ENCODE peak calls at places on chromosome 9, in four cellular contexts. Z is trophoblast cell, K is neural progenitor cell, V is IMR-90. B is an unnamed sample. For H3K9me3 and H3K27me3, the result is how much of the 10 kb centered on the place peaks cover.

GRCh38 chr9:98998441-98999151 is 54.9 kb downstream of the COL15A1 start:
- DNase-seq in Z (peak), K (peak), V (peak), B (peak)

GRCh38 chr9:79641055-79641454 is 69.3 kb downstream of the TLE4 start:
- DNase-seq in Z (no peak), K (no peak), V (no peak), B (no peak)

GRCh38 chr9:82601272-82601835 is 461.6 kb downstream of the RASEF start:
- DNase-seq in Z (no peak), K (no peak), V (peak), B (no peak)

GRCh38 chr9:99052849-99053715 is 51.8 kb upstream of the TGFBR1 start:
- DNase-seq in Z (no peak), K (no peak), V (no peak), B (no peak)

GRCh38 chr9:70421020-70421271 is 6.5 kb upstream of the KLF9 start:
- DNase-seq in Z (no peak), K (no peak), V (no peak), B (no peak)

GRCh38 chr9:111034146-111034545 is 4.1 kb downstream of the LPAR1 start:
- DNase-seq in Z (no peak), K (no peak), V (peak), B (peak)

GRCh38 chr9:98190757-98191105 is 1.7 kb downstream of the CORO2A start:
- DNase-seq in Z (no peak), K (no peak), V (no peak), B (no peak)

GRCh38 chr9:134560654-134561053 is 80.9 kb upstream of the COL5A1 start:
- DNase-seq in Z (no peak), K (no peak), V (no peak), B (no peak)

GRCh38 chr9:83299556-83299955 is 236.6 kb upstream of the RASEF start:
- DNase-seq in Z (peak), K (peak), V (no peak), B (peak)

GRCh38 chr9:38042626-38043359 is 26.2 kb downstream of the SHB start:
- DNase-seq in Z (no peak), K (no peak), V (no peak), B (no peak)

GRCh38 chr9:116697341-116697740 is 10.2 kb downstream of the TRIM32 start:
- DNase-seq in Z (no peak), K (no peak), V (peak), B (no peak)

GRCh38 chr9:134226221-134226930 is 62.0 kb upstream of the RNU6ATAC start:
- DNase-seq in Z (no peak), K (no peak), V (peak), B (no peak)

GRCh38 chr9:127634698-127635097 is 22.6 kb downstream of the STXBP1 start:
- DNase-seq in Z (no peak), K (no peak), V (no peak), B (no peak)

GRCh38 chr9:132609829-132610228 is 27.4 kb downstream of the BARHL1 start:
- DNase-seq in Z (no peak), K (no peak), V (peak), B (peak)

GRCh38 chr9:115743709-115744605 is 409.6 kb upstream of the PAPPA start:
- DNase-seq in Z (no peak), K (no peak), V (no peak), B (no peak)

GRCh38 chr9:134025606-134026541 is 593 bp downstream of the BRD3OS start:
- DNase-seq in Z (peak), K (peak), V (peak), B (peak)

GRCh38 chr9:78857371-78858225 is 560.7 kb downstream of the PSAT1 start:
- DNase-seq in Z (no peak), K (peak), V (no peak), B (no peak)

GRCh38 chr9:4850611-4851010 is 57.9 kb downstream of the RCL1 start:
- DNase-seq in Z (peak), K (peak), V (no peak), B (no peak)

DNA sequence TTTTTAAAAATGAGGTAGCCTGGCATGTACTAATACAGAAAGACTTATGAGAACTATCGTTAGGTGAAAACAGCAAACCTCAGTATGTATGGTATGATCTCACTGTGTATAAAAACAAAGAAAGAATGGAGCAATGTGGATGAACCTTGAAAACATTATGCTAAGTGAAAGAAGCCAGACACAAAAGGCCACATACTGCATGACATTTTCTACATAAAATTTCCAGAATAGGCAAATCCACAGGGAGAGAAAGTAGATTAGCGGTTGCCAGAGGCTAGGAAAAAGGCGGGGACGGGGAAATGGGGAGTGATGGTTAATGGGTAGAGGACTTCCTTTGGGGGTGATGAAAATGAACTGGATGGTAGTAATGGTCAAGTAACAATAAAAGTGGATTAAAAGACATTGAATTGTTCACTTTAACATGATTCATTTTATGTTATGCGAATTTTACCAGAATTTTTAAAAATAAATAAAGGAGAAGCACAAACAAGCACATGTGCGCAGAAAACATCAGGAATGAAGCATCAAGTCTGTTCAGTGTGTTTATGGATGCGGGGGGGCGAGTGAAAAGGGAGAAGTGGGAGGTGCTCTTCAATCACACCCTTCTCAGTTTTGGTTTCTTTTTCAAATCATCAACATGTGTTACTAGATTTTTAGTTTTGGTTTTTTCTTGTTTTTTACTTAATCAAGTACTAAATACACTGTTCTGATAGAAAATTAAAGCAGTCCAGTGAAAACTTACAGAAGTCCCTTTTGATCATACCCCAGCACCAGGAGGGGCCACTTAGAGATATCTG is 16.3 kb downstream of the ROR2 start:
- DNase-seq in Z (no peak), K (no peak), V (peak), B (no peak)
- H3K9me3 ChIP-seq in Z (under half), K (under half), V (under half), B (under half)

DNA sequence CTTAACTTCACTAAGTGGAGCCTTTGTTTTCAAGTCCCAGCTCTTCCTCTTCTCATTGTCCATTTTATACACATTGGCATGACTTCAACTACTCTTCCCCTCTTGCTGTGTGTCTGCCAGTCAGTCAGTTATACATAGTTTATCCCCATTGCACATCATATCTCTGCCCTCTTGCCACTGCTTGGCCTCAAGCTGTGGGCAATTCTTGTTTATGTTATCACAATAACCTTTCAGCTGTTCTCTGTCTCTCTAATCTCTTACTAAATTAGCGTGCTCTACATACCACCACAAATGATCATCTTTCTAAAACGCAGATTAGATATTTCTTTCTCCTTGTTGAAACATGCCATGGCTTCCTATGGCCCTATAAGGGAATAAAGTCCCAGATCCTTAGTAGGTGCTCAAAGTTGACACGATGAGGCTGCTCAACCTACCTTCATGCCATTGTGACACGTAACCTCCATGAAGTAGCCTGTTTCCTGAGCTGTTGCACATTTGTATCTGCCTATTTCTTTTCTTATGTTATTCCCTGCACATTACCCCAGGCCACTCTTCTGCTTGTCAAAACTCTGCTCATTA is 239.3 kb downstream of the GAS1 start:
- DNase-seq in Z (peak), K (no peak), V (no peak), B (no peak)
- H3K4me3 ChIP-seq in Z (no peak), K (no peak), V (no peak), B (no peak)

DNA sequence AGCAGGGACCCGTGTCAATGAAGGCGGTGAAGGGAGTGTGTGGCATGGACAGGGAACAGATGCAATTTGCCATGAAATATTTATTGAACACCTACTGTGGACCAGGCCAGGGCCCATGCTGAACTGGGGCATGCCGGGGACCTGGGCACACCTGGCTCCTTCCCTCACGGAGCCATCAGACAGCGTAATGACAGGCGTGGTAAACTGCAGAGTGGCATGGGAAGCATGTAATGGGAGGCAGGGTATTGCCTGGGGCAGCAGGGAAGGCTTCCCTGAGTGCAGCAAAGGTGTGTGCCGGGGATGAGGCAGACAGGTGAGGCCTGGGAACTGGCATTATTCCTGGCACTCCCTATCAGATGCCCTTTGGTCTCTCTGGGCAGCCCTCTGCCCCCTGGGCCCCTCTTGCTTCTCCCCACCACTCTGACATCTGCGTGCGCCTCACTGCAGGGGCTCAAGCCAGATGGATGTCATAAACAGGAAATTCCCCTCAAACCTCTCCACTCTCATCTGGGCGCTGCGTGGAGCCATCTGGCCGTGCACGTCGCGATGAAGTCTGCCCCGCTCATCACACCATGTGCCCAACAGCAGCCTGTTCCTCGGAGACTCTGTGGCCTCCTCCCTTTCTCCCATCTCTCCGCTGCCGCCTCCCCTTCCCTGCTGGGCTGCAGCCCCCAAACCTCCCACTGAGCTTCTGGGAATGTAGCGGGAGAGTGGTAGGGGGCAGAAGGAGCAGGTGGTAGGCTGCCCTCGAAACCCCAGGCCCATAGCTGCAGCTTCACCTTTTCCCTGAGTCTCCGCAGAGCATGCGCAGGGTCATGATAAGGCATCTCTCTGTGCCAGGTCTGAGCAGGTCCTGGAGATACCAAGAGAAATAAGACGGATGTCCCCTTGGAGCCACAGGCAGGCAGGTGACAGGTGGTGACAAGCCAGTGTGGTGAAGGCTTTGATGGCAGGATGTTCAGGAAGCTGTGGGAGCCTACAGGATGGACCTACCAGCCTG is 67.8 kb downstream of the HMCN2 start:
- DNase-seq in Z (peak), K (no peak), V (peak), B (peak)
- H3K27me3 ChIP-seq in Z (under half), K (under half), V (under half), B (under half)

GRCh38 chr9:19812194-19812593 is 23.4 kb upstream of the SLC24A2 start:
- DNase-seq in Z (no peak), K (no peak), V (no peak), B (no peak)

GRCh38 chr9:19816769-19817168 is 27.9 kb upstream of the SLC24A2 start:
- DNase-seq in Z (no peak), K (no peak), V (no peak), B (no peak)
- H3K9me3 ChIP-seq in Z (under half), K (under half), V (under half), B (under half)

GRCh38 chr9:130785053-130785452 is 50.0 kb upstream of the ABL1 start:
- DNase-seq in Z (no peak), K (no peak), V (no peak), B (no peak)

GRCh38 chr9:130780415-130780814 is 54.6 kb upstream of the ABL1 start:
- DNase-seq in Z (no peak), K (no peak), V (no peak), B (no peak)

GRCh38 chr9:130782883-130783537 is 52.0 kb upstream of the ABL1 start:
- DNase-seq in Z (no peak), K (no peak), V (no peak), B (no peak)

GRCh38 chr9:130779153-130779855 is 55.8 kb upstream of the ABL1 start:
- DNase-seq in Z (no peak), K (no peak), V (peak), B (peak)

GRCh38 chr9:130780865-130781504 is 54.1 kb upstream of the ABL1 start:
- DNase-seq in Z (peak), K (no peak), V (peak), B (peak)
- H3K4me3 ChIP-seq in Z (no peak), K (no peak), V (peak), B (peak)

GRCh38 chr9:113499153-113499875 is 35.8 kb downstream of the RGS3 start:
- DNase-seq in Z (no peak), K (no peak), V (no peak), B (no peak)
- H3K27me3 ChIP-seq in Z (under half), K (under half), V (under half), B (under half)